ENCODE peak calls at places on chromosome 7, in five cellular contexts. W, I, S, P and O are unnamed samples.
A peak's percentile ranks its signal among the peaks of the same experiment; 100 is the strongest.

GRCh38 chr7:4738711-4739527 is 36.5 kb upstream of the AP5Z1 start:
- DNase-seq in W (peak; percentile 94), I (peak; percentile 51), S (peak; percentile 55), P (peak; percentile 95), O (peak; percentile 79)

GRCh38 chr7:22355620-22356009 is 1.3 kb downstream of the RAPGEF5 start:
- DNase-seq in W (no peak), I (no peak), S (no peak), P (no peak), O (no peak)

GRCh38 chr7:149414745-149415390 is 46.0 kb downstream of the ZNF777 start:
- DNase-seq in W (peak; percentile 92), I (no peak), S (peak; percentile 3), P (peak; percentile 82), O (no peak)

GRCh38 chr7:43750016-43750887 is 8.2 kb upstream of the BLVRA start:
- DNase-seq in W (peak; percentile 52), I (no peak), S (no peak), P (peak; percentile 65), O (no peak)

GRCh38 chr7:18426564-18427226 is 68.9 kb upstream of the HDAC9 start:
- DNase-seq in W (peak; percentile 15), I (no peak), S (no peak), P (peak; percentile 30), O (no peak)

GRCh38 chr7:88431861-88432260 is 125.2 kb upstream of the STEAP4 start:
- DNase-seq in W (no peak), I (no peak), S (no peak), P (no peak), O (no peak)

GRCh38 chr7:112550468-112551060 is 69.8 kb downstream of the LSMEM1 start:
- DNase-seq in W (peak; percentile 74), I (peak; percentile 53), S (peak; percentile 69), P (peak; percentile 71), O (no peak)

GRCh38 chr7:151849879-151850260 is 27.0 kb downstream of the PRKAG2 start:
- DNase-seq in W (no peak), I (no peak), S (no peak), P (no peak), O (no peak)

GRCh38 chr7:27948856-27949255 is 208.9 kb downstream of the TAX1BP1 start:
- DNase-seq in W (no peak), I (no peak), S (no peak), P (no peak), O (no peak)

GRCh38 chr7:44201813-44202212 is 1.0 kb downstream of the YKT6 start:
- DNase-seq in W (peak; percentile 22), I (no peak), S (no peak), P (peak; percentile 11), O (no peak)

GRCh38 chr7:156984209-156984891 is 26.1 kb downstream of the MNX1 start:
- DNase-seq in W (peak; percentile 85), I (no peak), S (no peak), P (peak; percentile 28), O (no peak)

GRCh38 chr7:148700693-148701092 is 2.0 kb downstream of the CUL1 start:
- DNase-seq in W (peak; percentile 44), I (peak; percentile 57), S (peak; percentile 27), P (peak; percentile 50), O (no peak)

GRCh38 chr7:19118896-19119301 is 1.5 kb upstream of the TWIST1 start:
- DNase-seq in W (no peak), I (no peak), S (no peak), P (no peak), O (no peak)

GRCh38 chr7:90345548-90346319 is 782 bp upstream of the GTPBP10 start:
- DNase-seq in W (peak; percentile 47), I (peak; percentile 67), S (peak; percentile 5), P (peak; percentile 42), O (no peak)

GRCh38 chr7:39621261-39621660 is 2.1 kb upstream of the RALA start:
- DNase-seq in W (peak; percentile 93), I (no peak), S (peak; percentile 40), P (peak; percentile 97), O (peak; percentile 77)

GRCh38 chr7:152925412-152926147 is 166.0 kb downstream of the ACTR3B start:
- DNase-seq in W (no peak), I (no peak), S (no peak), P (no peak), O (no peak)

GRCh38 chr7:138864667-138865066 is 66.7 kb upstream of the ATP6V0A4 start:
- DNase-seq in W (peak; percentile 92), I (peak; percentile 41), S (no peak), P (peak; percentile 78), O (peak; percentile 37)

GRCh38 chr7:77569514-77570232 is 32.6 kb downstream of the PTPN12 start:
- DNase-seq in W (no peak), I (no peak), S (no peak), P (peak; percentile 44), O (no peak)

GRCh38 chr7:158850390-158851174 is 5.8 kb upstream of the DYNC2I1 start:
- DNase-seq in W (no peak), I (no peak), S (no peak), P (no peak), O (no peak)

DNA sequence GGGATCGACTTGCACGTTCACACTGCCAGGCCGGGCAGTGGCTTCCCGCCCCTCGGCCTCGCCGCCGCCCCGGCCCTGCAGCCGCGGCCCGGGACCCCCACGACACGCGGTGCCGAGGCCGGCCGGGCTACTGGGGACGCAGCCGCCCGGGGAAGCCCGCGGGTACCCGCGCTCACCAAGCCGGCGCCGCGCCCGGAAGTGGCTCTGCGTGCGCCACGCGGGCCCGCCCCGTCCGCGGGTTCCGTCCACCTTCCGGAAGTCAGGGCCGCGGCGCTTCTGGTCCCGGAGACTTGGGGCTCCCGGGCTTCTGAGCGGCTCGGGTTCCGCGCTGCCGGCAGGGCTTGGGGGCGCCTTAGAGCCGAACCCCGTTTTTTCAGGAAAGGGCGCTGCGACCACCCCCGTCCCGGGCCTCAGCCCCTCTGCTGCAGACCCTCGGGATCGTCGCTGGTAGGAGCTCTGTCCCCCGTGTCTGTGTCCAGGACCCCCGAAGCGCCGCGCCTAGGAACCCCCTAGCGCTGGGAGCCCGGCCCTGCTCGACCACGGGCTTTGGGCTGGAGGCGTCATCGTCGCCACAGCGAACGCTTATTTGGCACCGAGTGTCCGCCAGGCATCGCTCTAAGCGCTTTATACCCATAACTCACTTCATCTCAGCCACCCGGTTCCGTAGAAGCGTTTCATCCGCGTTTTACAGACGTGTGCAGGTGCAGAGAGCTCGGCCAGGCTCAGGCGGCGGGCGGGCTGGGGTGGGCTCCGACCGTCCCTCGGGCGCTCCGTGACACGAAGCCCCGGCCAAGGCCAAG is at the start of gene PSMG3:
- DNase-seq in W (peak; percentile 83), I (peak; percentile 92), S (peak; percentile 69), P (peak; percentile 89), O (peak; percentile 29)
- TF ChIP-seq CTCF in W (peak; percentile 10), I (no peak), S (peak; percentile 29), P (peak; percentile 17), O (peak; percentile 38)

GRCh38 chr7:6232130-6232529 is 40.3 kb downstream of the CYTH3 start:
- DNase-seq in W (no peak), I (peak; percentile 36), S (no peak), P (no peak), O (no peak)

GRCh38 chr7:6234384-6234783 is 38.0 kb downstream of the CYTH3 start:
- DNase-seq in W (no peak), I (peak; percentile 13), S (no peak), P (no peak), O (no peak)

GRCh38 chr7:6235029-6235627 is 37.3 kb downstream of the CYTH3 start:
- DNase-seq in W (no peak), I (no peak), S (no peak), P (no peak), O (no peak)

GRCh38 chr7:6231184-6231583 is 41.2 kb downstream of the CYTH3 start:
- DNase-seq in W (no peak), I (no peak), S (no peak), P (no peak), O (no peak)

GRCh38 chr7:6232534-6232933 is 39.9 kb downstream of the CYTH3 start:
- DNase-seq in W (no peak), I (peak; percentile 72), S (no peak), P (no peak), O (no peak)
- H3K4me3 ChIP-seq in W (no peak overlapping the region), I (no peak overlapping the region), S (no peak overlapping the region), P (no peak overlapping the region), O (no peak overlapping the region)

GRCh38 chr7:106057204-106057961 is 54.7 kb downstream of the SYPL1 start:
- DNase-seq in W (no peak), I (no peak), S (no peak), P (no peak), O (no peak)
- TF ChIP-seq CTCF in W (no peak), I (no peak), S (no peak), P (no peak), O (no peak)

GRCh38 chr7:51186531-51186930 is 130.1 kb downstream of the COBL start:
- DNase-seq in W (no peak), I (no peak), S (no peak), P (peak; percentile 2), O (no peak)
- H3K4me3 ChIP-seq in W (no peak overlapping the region), I (no peak overlapping the region), S (no peak overlapping the region), P (no peak overlapping the region), O (no peak overlapping the region)

DNA sequence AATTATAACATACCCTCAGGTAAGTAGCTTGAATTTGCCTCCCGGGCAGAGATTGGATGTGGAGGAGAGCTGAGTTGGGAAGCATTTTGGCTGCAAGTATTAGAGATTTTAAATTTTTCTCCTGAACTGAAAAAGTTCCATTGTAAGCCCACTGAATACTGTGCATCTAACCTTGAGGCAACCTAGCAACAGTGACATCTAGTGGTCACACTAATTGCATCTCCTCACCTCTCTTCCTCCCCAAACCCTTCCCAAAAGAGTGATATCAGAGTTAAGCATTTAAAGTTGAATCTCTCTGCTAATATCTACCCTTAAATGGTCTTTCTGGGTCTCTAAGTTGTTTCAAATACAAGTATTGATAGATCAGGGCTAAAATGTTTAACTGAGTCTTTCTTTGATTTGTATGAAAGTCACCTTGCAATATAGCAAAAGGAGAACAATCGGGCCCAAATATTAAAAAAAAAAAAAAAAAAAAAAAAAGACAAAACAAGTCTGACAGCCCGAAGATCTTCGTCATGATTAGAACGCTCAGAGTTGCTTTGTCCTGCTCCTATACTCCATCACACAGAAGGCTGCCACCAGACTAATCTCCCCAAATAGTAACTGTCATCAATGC is 40.4 kb upstream of the DLX5 start:
- DNase-seq in W (peak; percentile 62), I (peak; percentile 14), S (peak; percentile 22), P (peak; percentile 58), O (peak; percentile 9)
- TF ChIP-seq CTCF in W (peak; percentile 79), I (peak; percentile 78), S (peak; percentile 77), P (peak; percentile 59), O (peak; percentile 74)

DNA sequence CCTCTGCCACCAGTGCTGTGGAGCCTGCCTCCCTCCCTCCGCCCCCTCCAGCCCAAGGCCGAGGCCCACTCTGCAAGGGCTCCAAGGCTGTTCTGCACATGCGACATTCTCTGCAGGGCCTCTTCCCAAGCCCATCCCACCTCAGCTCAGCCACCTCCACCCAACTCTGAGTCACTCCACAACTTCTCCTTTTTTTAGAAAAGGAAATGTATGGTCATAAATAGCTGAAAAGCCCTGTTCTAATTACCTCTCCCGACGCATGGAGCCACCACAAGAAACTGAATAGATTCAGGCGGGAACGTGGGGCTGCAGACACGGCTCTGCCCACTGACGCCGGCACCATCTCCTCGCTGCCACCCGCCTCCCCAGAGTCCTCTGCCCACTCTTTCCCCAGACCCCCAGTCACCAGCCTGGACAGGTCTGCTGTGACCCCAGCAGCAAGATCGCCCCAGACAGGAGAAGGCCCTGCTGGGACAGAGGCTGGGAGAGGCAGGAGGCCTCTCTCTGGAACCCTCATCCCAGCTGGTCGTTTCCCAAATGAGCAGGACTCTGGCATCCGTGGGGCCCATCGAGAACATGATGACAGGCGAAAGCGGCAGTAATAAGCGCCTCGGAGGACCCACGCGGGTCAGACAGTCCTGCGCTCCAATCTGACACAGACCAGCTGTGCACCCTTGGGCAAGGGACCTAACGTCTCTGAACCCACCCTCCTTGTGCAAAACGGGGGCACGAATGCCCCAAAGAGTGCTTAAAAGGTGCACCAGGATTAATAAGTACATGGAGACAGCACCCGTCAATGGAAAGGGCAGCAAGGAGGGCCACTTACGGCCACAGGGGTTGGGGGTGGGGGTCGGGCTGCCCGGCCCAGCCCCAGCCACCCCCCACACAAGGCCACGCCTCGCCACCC is 213.7 kb downstream of the MAD1L1 start:
- DNase-seq in W (peak; percentile 92), I (peak; percentile 85), S (peak; percentile 24), P (peak; percentile 82), O (peak; percentile 18)
- H3K4me3 ChIP-seq in W (no peak overlapping the region), I (no peak overlapping the region), S (no peak overlapping the region), P (no peak overlapping the region), O (no peak overlapping the region)